ENCODE peak calls at places on chromosome 2, in five cellular contexts. One of them, this sample, is unnamed.

GRCh38 chr2:75146221-75146902 is 53.0 kb downstream of the TACR1 start:
- DNase-seq in upper lobe of right lung: no peak
- DNase-seq in osteocyte: no peak
- DNase-seq in psoas muscle: no peak
- DNase-seq in sigmoid colon: no peak
- DNase-seq in this sample: no peak

GRCh38 chr2:173130521-173131467 is 55.1 kb downstream of the MAP3K20 start:
- DNase-seq in upper lobe of right lung: no peak
- DNase-seq in osteocyte: no peak
- DNase-seq in psoas muscle: no peak
- DNase-seq in sigmoid colon: no peak
- DNase-seq in this sample: no peak

GRCh38 chr2:127410871-127411396 is 7.3 kb upstream of the PROC start:
- DNase-seq in upper lobe of right lung: peak
- DNase-seq in osteocyte: no peak
- DNase-seq in psoas muscle: no peak
- DNase-seq in sigmoid colon: no peak
- DNase-seq in this sample: peak

GRCh38 chr2:71385008-71385407 is 53.4 kb downstream of the ZNF638 start:
- DNase-seq in upper lobe of right lung: no peak
- DNase-seq in osteocyte: no peak
- DNase-seq in psoas muscle: no peak
- DNase-seq in sigmoid colon: no peak
- DNase-seq in this sample: no peak

GRCh38 chr2:229193281-229193680 is 77.8 kb downstream of the PID1 start:
- DNase-seq in upper lobe of right lung: no peak
- DNase-seq in osteocyte: no peak
- DNase-seq in psoas muscle: no peak
- DNase-seq in sigmoid colon: no peak
- DNase-seq in this sample: no peak

GRCh38 chr2:6780765-6781274 is 84.9 kb downstream of the CMPK2 start:
- DNase-seq in upper lobe of right lung: peak
- DNase-seq in osteocyte: no peak
- DNase-seq in psoas muscle: peak
- DNase-seq in sigmoid colon: peak
- DNase-seq in this sample: no peak

GRCh38 chr2:48543895-48544294 is 13.9 kb downstream of the STON1 start:
- DNase-seq in upper lobe of right lung: no peak
- DNase-seq in osteocyte: no peak
- DNase-seq in psoas muscle: no peak
- DNase-seq in sigmoid colon: no peak
- DNase-seq in this sample: no peak

GRCh38 chr2:126244937-126245336 is 411.0 kb upstream of the GYPC start:
- DNase-seq in upper lobe of right lung: no peak
- DNase-seq in osteocyte: no peak
- DNase-seq in psoas muscle: no peak
- DNase-seq in sigmoid colon: no peak
- DNase-seq in this sample: peak

GRCh38 chr2:18829331-18829902 is 240.0 kb upstream of the NT5C1B start:
- DNase-seq in upper lobe of right lung: no peak
- DNase-seq in osteocyte: no peak
- DNase-seq in psoas muscle: no peak
- DNase-seq in sigmoid colon: no peak
- DNase-seq in this sample: no peak

GRCh38 chr2:39696072-39696471 is 30.4 kb downstream of the TMEM178A start:
- DNase-seq in upper lobe of right lung: no peak
- DNase-seq in osteocyte: no peak
- DNase-seq in psoas muscle: no peak
- DNase-seq in sigmoid colon: no peak
- DNase-seq in this sample: no peak

GRCh38 chr2:235024951-235025773 is 73.3 kb downstream of the SH3BP4 start:
- DNase-seq in upper lobe of right lung: peak
- DNase-seq in osteocyte: no peak
- DNase-seq in psoas muscle: no peak
- DNase-seq in sigmoid colon: peak
- DNase-seq in this sample: no peak

GRCh38 chr2:54709341-54709809 is 14.1 kb upstream of the EML6 start:
- DNase-seq in upper lobe of right lung: peak
- DNase-seq in osteocyte: no peak
- DNase-seq in psoas muscle: peak
- DNase-seq in sigmoid colon: no peak
- DNase-seq in this sample: no peak

GRCh38 chr2:25127631-25128030 is 40.7 kb downstream of the POMC start:
- DNase-seq in upper lobe of right lung: no peak
- DNase-seq in osteocyte: no peak
- DNase-seq in psoas muscle: no peak
- DNase-seq in sigmoid colon: no peak
- DNase-seq in this sample: no peak

GRCh38 chr2:38528008-38528442 is 74.7 kb downstream of the HNRNPLL start:
- DNase-seq in upper lobe of right lung: peak
- DNase-seq in osteocyte: no peak
- DNase-seq in psoas muscle: no peak
- DNase-seq in sigmoid colon: no peak
- DNase-seq in this sample: peak

GRCh38 chr2:204611017-204611631 is 65.8 kb downstream of the PARD3B start:
- DNase-seq in upper lobe of right lung: no peak
- DNase-seq in osteocyte: no peak
- DNase-seq in psoas muscle: no peak
- DNase-seq in sigmoid colon: no peak
- DNase-seq in this sample: no peak

GRCh38 chr2:128619471-128620325 is 301.0 kb upstream of the HS6ST1 start:
- DNase-seq in upper lobe of right lung: peak
- DNase-seq in osteocyte: no peak
- DNase-seq in psoas muscle: peak
- DNase-seq in sigmoid colon: no peak
- DNase-seq in this sample: no peak

GRCh38 chr2:215870088-215870490 is 143.3 kb downstream of the MREG start:
- DNase-seq in upper lobe of right lung: no peak
- DNase-seq in osteocyte: no peak
- DNase-seq in psoas muscle: no peak
- DNase-seq in sigmoid colon: no peak
- DNase-seq in this sample: no peak

GRCh38 chr2:9328931-9329330 is 94.4 kb downstream of the ITGB1BP1 start:
- DNase-seq in upper lobe of right lung: no peak
- DNase-seq in osteocyte: no peak
- DNase-seq in psoas muscle: no peak
- DNase-seq in sigmoid colon: no peak
- DNase-seq in this sample: no peak

GRCh38 chr2:10228611-10229365 is 73.9 kb upstream of the HPCAL1 start:
- DNase-seq in upper lobe of right lung: peak
- DNase-seq in osteocyte: no peak
- DNase-seq in psoas muscle: peak
- DNase-seq in sigmoid colon: no peak
- DNase-seq in this sample: no peak

GRCh38 chr2:113806217-113806913 is 49.9 kb upstream of the SLC35F5 start:
- DNase-seq in upper lobe of right lung: no peak
- DNase-seq in osteocyte: no peak
- DNase-seq in psoas muscle: no peak
- DNase-seq in sigmoid colon: no peak
- DNase-seq in this sample: no peak

GRCh38 chr2:26438526-26438925 is 36.8 kb downstream of the DRC1 start:
- DNase-seq in upper lobe of right lung: no peak
- DNase-seq in osteocyte: no peak
- DNase-seq in psoas muscle: no peak
- DNase-seq in sigmoid colon: no peak
- DNase-seq in this sample: no peak

GRCh38 chr2:85066874-85067351 is 66.3 kb upstream of the TCF7L1 start:
- DNase-seq in upper lobe of right lung: peak
- DNase-seq in osteocyte: peak
- DNase-seq in psoas muscle: peak
- DNase-seq in sigmoid colon: peak
- DNase-seq in this sample: peak

GRCh38 chr2:170368370-170368769 is 190.4 kb downstream of the MYO3B start:
- DNase-seq in upper lobe of right lung: no peak
- DNase-seq in osteocyte: no peak
- DNase-seq in psoas muscle: no peak
- DNase-seq in sigmoid colon: no peak
- DNase-seq in this sample: no peak

GRCh38 chr2:187586091-187586632 is 31.9 kb upstream of the TFPI start:
- DNase-seq in upper lobe of right lung: no peak
- DNase-seq in osteocyte: no peak
- DNase-seq in psoas muscle: no peak
- DNase-seq in sigmoid colon: no peak
- DNase-seq in this sample: no peak

GRCh38 chr2:191222507-191222906 is 22.7 kb upstream of the MYO1B start:
- DNase-seq in upper lobe of right lung: no peak
- DNase-seq in osteocyte: no peak
- DNase-seq in psoas muscle: no peak
- DNase-seq in sigmoid colon: no peak
- DNase-seq in this sample: no peak

GRCh38 chr2:19461504-19461903 is 103.1 kb upstream of the OSR1 start:
- DNase-seq in upper lobe of right lung: no peak
- DNase-seq in osteocyte: no peak
- DNase-seq in psoas muscle: no peak
- DNase-seq in sigmoid colon: no peak
- DNase-seq in this sample: no peak

GRCh38 chr2:178529194-178529593 is 48.9 kb downstream of the PLEKHA3 start:
- DNase-seq in upper lobe of right lung: no peak
- DNase-seq in osteocyte: no peak
- DNase-seq in psoas muscle: no peak
- DNase-seq in sigmoid colon: no peak
- DNase-seq in this sample: no peak

GRCh38 chr2:229591611-229592010 is 122.7 kb downstream of the DNER start:
- DNase-seq in upper lobe of right lung: no peak
- DNase-seq in osteocyte: no peak
- DNase-seq in psoas muscle: no peak
- DNase-seq in sigmoid colon: no peak
- DNase-seq in this sample: no peak

GRCh38 chr2:26002617-26003310 is 20.5 kb upstream of the KIF3C start:
- DNase-seq in upper lobe of right lung: no peak
- DNase-seq in osteocyte: no peak
- DNase-seq in psoas muscle: no peak
- DNase-seq in sigmoid colon: no peak
- DNase-seq in this sample: no peak

GRCh38 chr2:195711478-195711877 is 54.5 kb downstream of the SLC39A10 start:
- DNase-seq in upper lobe of right lung: no peak
- DNase-seq in osteocyte: no peak
- DNase-seq in psoas muscle: no peak
- DNase-seq in sigmoid colon: no peak
- DNase-seq in this sample: no peak

GRCh38 chr2:100230754-100231153 is 88.4 kb upstream of the AFF3 start:
- DNase-seq in upper lobe of right lung: no peak
- DNase-seq in osteocyte: no peak
- DNase-seq in psoas muscle: no peak
- DNase-seq in sigmoid colon: no peak
- DNase-seq in this sample: no peak

GRCh38 chr2:74458957-74459290 is 686 bp downstream of the WBP1 start:
- DNase-seq in upper lobe of right lung: no peak
- DNase-seq in osteocyte: no peak
- DNase-seq in psoas muscle: no peak
- DNase-seq in sigmoid colon: no peak
- DNase-seq in this sample: no peak

GRCh38 chr2:68918497-68918896 is 34.2 kb downstream of the GKN2 start:
- DNase-seq in upper lobe of right lung: no peak
- DNase-seq in osteocyte: no peak
- DNase-seq in psoas muscle: no peak
- DNase-seq in sigmoid colon: no peak
- DNase-seq in this sample: no peak

GRCh38 chr2:234032301-234032856 is 18.1 kb upstream of the SPP2 start:
- DNase-seq in upper lobe of right lung: no peak
- DNase-seq in osteocyte: no peak
- DNase-seq in psoas muscle: no peak
- DNase-seq in sigmoid colon: no peak
- DNase-seq in this sample: no peak

GRCh38 chr2:54589340-54590215 is 133.5 kb downstream of the SPTBN1 start:
- DNase-seq in upper lobe of right lung: no peak
- DNase-seq in osteocyte: no peak
- DNase-seq in psoas muscle: no peak
- DNase-seq in sigmoid colon: no peak
- DNase-seq in this sample: no peak

GRCh38 chr2:232522014-232522854 is 2.0 kb downstream of the PRSS56 start:
- DNase-seq in upper lobe of right lung: peak
- DNase-seq in osteocyte: no peak
- DNase-seq in psoas muscle: peak
- DNase-seq in sigmoid colon: no peak
- DNase-seq in this sample: peak

DNA sequence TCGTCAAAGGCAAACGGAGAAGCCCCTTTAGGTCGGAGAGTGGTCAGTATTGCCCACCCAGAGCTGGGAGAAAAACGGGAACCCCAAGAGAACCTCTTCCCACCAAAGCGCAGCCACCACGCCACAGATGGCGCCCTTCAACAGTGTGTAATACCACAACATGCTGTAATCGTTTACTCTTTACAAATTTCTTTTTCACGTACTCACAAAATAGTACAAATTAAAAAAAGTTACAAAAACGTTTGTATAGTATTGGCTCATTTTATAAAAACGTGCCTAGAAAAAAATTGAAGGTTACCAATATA is 811 bp upstream of the NFE2L2 start:
- DNase-seq in upper lobe of right lung: no peak
- DNase-seq in osteocyte: no peak
- DNase-seq in psoas muscle: no peak
- DNase-seq in sigmoid colon: no peak
- DNase-seq in this sample: no peak
- TF ChIP-seq CTCF in upper lobe of right lung: peak
- TF ChIP-seq CTCF in osteocyte: peak
- TF ChIP-seq CTCF in psoas muscle: peak
- TF ChIP-seq CTCF in sigmoid colon: no peak
- TF ChIP-seq CTCF in this sample: peak

GRCh38 chr2:212892193-212892592 is 259.2 kb downstream of the IKZF2 start:
- DNase-seq in upper lobe of right lung: no peak
- DNase-seq in osteocyte: no peak
- DNase-seq in psoas muscle: no peak
- DNase-seq in sigmoid colon: no peak
- DNase-seq in this sample: no peak
- TF ChIP-seq CTCF in upper lobe of right lung: no peak
- TF ChIP-seq CTCF in osteocyte: peak
- TF ChIP-seq CTCF in psoas muscle: peak
- TF ChIP-seq CTCF in sigmoid colon: no peak
- TF ChIP-seq CTCF in this sample: no peak

GRCh38 chr2:47402805-47403691 is at the start of gene MSH2:
- DNase-seq in upper lobe of right lung: peak
- DNase-seq in osteocyte: peak
- DNase-seq in psoas muscle: peak
- DNase-seq in sigmoid colon: peak
- DNase-seq in this sample: peak
- TF ChIP-seq CTCF in upper lobe of right lung: no peak
- TF ChIP-seq CTCF in osteocyte: no peak
- TF ChIP-seq CTCF in psoas muscle: no peak
- TF ChIP-seq CTCF in sigmoid colon: no peak
- TF ChIP-seq CTCF in this sample: no peak

GRCh38 chr2:107932986-107933385 is 53.3 kb upstream of the SLC5A7 start:
- DNase-seq in upper lobe of right lung: no peak
- DNase-seq in osteocyte: no peak
- DNase-seq in psoas muscle: no peak
- DNase-seq in sigmoid colon: no peak
- DNase-seq in this sample: no peak
- TF ChIP-seq CTCF in upper lobe of right lung: peak
- TF ChIP-seq CTCF in osteocyte: peak
- TF ChIP-seq CTCF in psoas muscle: no peak
- TF ChIP-seq CTCF in sigmoid colon: peak
- TF ChIP-seq CTCF in this sample: no peak

DNA sequence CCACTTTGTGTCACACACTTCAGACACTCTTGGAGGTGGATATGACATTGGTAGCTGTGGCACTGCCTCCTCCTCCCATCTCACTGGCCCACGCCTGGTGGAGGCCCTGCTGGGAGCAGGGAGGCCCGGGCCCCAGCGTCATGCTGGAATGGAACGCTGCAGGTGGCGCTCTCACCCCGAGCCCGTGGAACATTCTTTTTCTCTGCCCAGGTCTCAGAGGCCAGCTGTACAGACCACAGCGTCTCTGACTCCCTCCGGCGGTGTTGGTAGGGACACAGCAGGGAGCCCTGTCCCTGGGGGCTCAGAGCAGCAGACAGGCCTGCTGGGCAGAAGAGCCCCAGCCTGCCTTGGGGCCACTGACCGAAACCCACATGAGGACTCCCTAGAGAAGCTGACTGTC is 218.1 kb downstream of the TWIST2 start:
- DNase-seq in upper lobe of right lung: no peak
- DNase-seq in osteocyte: no peak
- DNase-seq in psoas muscle: peak
- DNase-seq in sigmoid colon: no peak
- DNase-seq in this sample: no peak
- TF ChIP-seq CTCF in upper lobe of right lung: no peak
- TF ChIP-seq CTCF in osteocyte: no peak
- TF ChIP-seq CTCF in psoas muscle: no peak
- TF ChIP-seq CTCF in sigmoid colon: no peak
- TF ChIP-seq CTCF in this sample: no peak

This sample was measured in GM13976.